ENCODE peak calls at places on chromosomes 16 and 17, in four cellular contexts. Q is AG09319, P is progenitor cell of endocrine pancreas, B is endothelial cell. A is an unnamed sample.

GRCh38 chr17:32659419-32659842 is 172.6 kb downstream of the CDK5R1 start:
- DNase-seq in P (peak), Q (peak), B (peak), A (peak)

GRCh38 chr17:41907633-41908539 is 10.9 kb downstream of the ACLY start:
- DNase-seq in Q (no peak), P (peak), B (no peak), A (peak)

GRCh38 chr16:31700200-31700529 is 172.5 kb downstream of the AHSP start:
- DNase-seq in Q (no peak), P (no peak), B (no peak), A (no peak)

GRCh38 chr16:5444181-5444580 is 346.6 kb upstream of the EEF2KMT start:
- DNase-seq in B (no peak), P (no peak), Q (no peak), A (no peak)

GRCh38 chr16:59046335-59046734 is 312.2 kb upstream of the GOT2 start:
- DNase-seq in P (no peak), Q (no peak), B (no peak), A (no peak)

GRCh38 chr16:89289428-89290395 is 72.2 kb downstream of the ZNF778 start:
- DNase-seq in Q (peak), B (peak), P (peak), A (peak)

GRCh38 chr17:57567278-57567677 is 177.8 kb downstream of the CCDC182 start:
- DNase-seq in B (no peak), Q (no peak), P (no peak), A (no peak)

GRCh38 chr17:68600881-68601564 is at the start of gene FAM20A:
- DNase-seq in B (peak), P (peak), Q (no peak), A (no peak)

GRCh38 chr16:89193021-89193575 is 7.2 kb downstream of the SLC22A31 start:
- DNase-seq in Q (peak), P (peak), B (no peak), A (peak)

GRCh38 chr17:41048441-41048840 is 1.3 kb upstream of the KRTAP2-1 start:
- DNase-seq in P (no peak), Q (no peak), B (no peak), A (peak)

GRCh38 chr17:57114085-57114673 is 29.1 kb downstream of the AKAP1 start:
- DNase-seq in Q (no peak), P (peak), B (peak), A (peak)

GRCh38 chr16:78244131-78244899 is 144.9 kb downstream of the WWOX start:
- DNase-seq in Q (no peak), P (no peak), B (no peak), A (no peak)

GRCh38 chr17:41837761-41838538 is at the start of gene KLHL10:
- DNase-seq in Q (no peak), B (no peak), P (no peak), A (no peak)

GRCh38 chr16:53061256-53061655 is 6.5 kb downstream of the CHD9 start:
- DNase-seq in Q (no peak), B (no peak), P (no peak), A (no peak)

GRCh38 chr16:10040136-10041080 is 141.8 kb downstream of the GRIN2A start:
- DNase-seq in B (no peak), P (no peak), Q (no peak), A (no peak)

GRCh38 chr17:63035695-63036094 is 69.7 kb downstream of the TANC2 start:
- DNase-seq in Q (no peak), P (no peak), B (no peak), A (no peak)

GRCh38 chr17:59643159-59643857 is 23.6 kb downstream of the CLTC start:
- DNase-seq in B (no peak), Q (no peak), P (no peak), A (no peak)

GRCh38 chr17:81393684-81394376 is 1.4 kb upstream of the BAHCC1 start:
- DNase-seq in Q (peak), P (peak), B (peak), A (peak)

GRCh38 chr17:81233811-81234505 is 4.9 kb downstream of the TEPSIN start:
- DNase-seq in Q (no peak), P (no peak), B (no peak), A (no peak)

GRCh38 chr16:75761111-75761510 is 34.8 kb upstream of the CPHXL start:
- DNase-seq in P (no peak), B (no peak), Q (no peak), A (no peak)

GRCh38 chr16:4846503-4846900 is 586 bp downstream of the GLYR1 start:
- DNase-seq in Q (no peak), P (peak), B (peak), A (peak)

GRCh38 chr17:75476274-75476673 is 19.8 kb downstream of the TMEM94 start:
- DNase-seq in P (no peak), Q (no peak), B (no peak), A (no peak)

GRCh38 chr16:82331397-82331796 is 161.4 kb upstream of the MPHOSPH6 start:
- DNase-seq in P (no peak), Q (no peak), B (no peak), A (no peak)

GRCh38 chr17:78729636-78730035 is 52.4 kb downstream of the CYTH1 start:
- DNase-seq in B (no peak), P (no peak), Q (no peak), A (no peak)

GRCh38 chr16:3063617-3064389 is 1.6 kb upstream of the IL32 start:
- DNase-seq in B (no peak), P (no peak), Q (no peak), A (no peak)

GRCh38 chr16:84318091-84318975 is 23.7 kb downstream of the WFDC1 start:
- DNase-seq in P (no peak), Q (no peak), B (no peak), A (no peak)

GRCh38 chr17:16352838-16353701 is at the start of gene CENPV:
- DNase-seq in B (peak), Q (no peak), P (peak), A (peak)

GRCh38 chr17:82638183-82638773 is 10.0 kb downstream of the WDR45B start:
- DNase-seq in P (no peak), B (no peak), Q (no peak), A (no peak)

GRCh38 chr17:31629696-31630470 is 229.2 kb downstream of the COPRS start:
- DNase-seq in B (no peak), Q (peak), P (no peak), A (no peak)

GRCh38 chr17:1252203-1252608 is 18.0 kb upstream of the BHLHA9 start:
- DNase-seq in B (no peak), Q (no peak), P (no peak), A (no peak)

GRCh38 chr17:309361-309888 is 43.2 kb downstream of the RPH3AL start:
- DNase-seq in P (peak), Q (no peak), B (peak), A (no peak)

GRCh38 chr17:42531455-42532354 is 4.3 kb upstream of the NAGLU start:
- DNase-seq in B (peak), Q (no peak), P (peak), A (no peak)

GRCh38 chr16:16861546-16861945 is 482.6 kb downstream of the NPIPA7 start:
- DNase-seq in Q (peak), B (peak), P (peak), A (peak)

GRCh38 chr16:83102336-83102735 is 475.6 kb downstream of the CDH13 start:
- DNase-seq in Q (no peak), B (no peak), P (no peak), A (no peak)

GRCh38 chr17:49588726-49589555 is 13.3 kb downstream of the NXPH3 start:
- DNase-seq in Q (peak), P (no peak), B (no peak), A (no peak)

GRCh38 chr17:969767-970387 is 9.7 kb downstream of the NXN start:
- DNase-seq in Q (no peak), B (no peak), P (no peak), A (no peak)

GRCh38 chr16:57000271-57001025 is 11.1 kb downstream of the NLRC5 start:
- DNase-seq in P (no peak), B (no peak), Q (peak), A (peak)

GRCh38 chr16:89847056-89847929 is 19.0 kb downstream of the SPIRE2 start:
- DNase-seq in P (no peak), B (no peak), Q (no peak), A (no peak)

GRCh38 chr16:56645838-56646237 is 5.8 kb upstream of the MT1B start:
- DNase-seq in P (no peak), Q (no peak), B (no peak), A (no peak)